ENCODE peak calls at places on chromosomes 11 and 22, in eight cellular contexts. G is lower lobe of right lung, Q is psoas muscle, V is tibial nerve, Z is pancreas, Y is neuronal stem cell, N is SJSA1, K is body of pancreas. X is an unnamed sample. For H3K4me1, the result is how much of the 10 kb centered on the place peaks cover.

GRCh38 chr11:60360621-60361020 is 17.7 kb upstream of the MS4A7 start:
- DNase-seq in Y (no peak), Q (no peak), V (no peak), N (no peak), Z (no peak), K (no peak), G (no peak), X (no peak)

GRCh38 chr11:112523917-112524316 is 263.3 kb upstream of the PLET1 start:
- DNase-seq in V (no peak), Y (no peak), Q (no peak), K (no peak), N (no peak), Z (no peak), G (no peak), X (no peak)

GRCh38 chr22:20524004-20524481 is 16.6 kb downstream of the MED15 start:
- DNase-seq in Q (no peak), Z (no peak), Y (no peak), K (no peak), G (no peak), N (no peak), V (no peak), X (no peak)

GRCh38 chr11:31986201-31986889 is 104.5 kb upstream of the RCN1 start:
- DNase-seq in Q (no peak), G (no peak), N (no peak), Y (no peak), V (no peak), Z (no peak), K (no peak), X (no peak)

GRCh38 chr11:45560935-45561330 is 104.5 kb downstream of the CHST1 start:
- DNase-seq in Y (no peak), N (no peak), Q (no peak), Z (no peak), V (no peak), K (no peak), G (no peak), X (no peak)

GRCh38 chr11:130641884-130642283 is 193.4 kb downstream of the ADAMTS15 start:
- DNase-seq in V (no peak), Q (no peak), K (no peak), Y (no peak), G (no peak), N (no peak), Z (no peak), X (no peak)

GRCh38 chr11:59187587-59187986 is 15.7 kb downstream of the DTX4 start:
- DNase-seq in G (peak), Z (no peak), N (no peak), Y (no peak), K (peak), Q (peak), V (peak), X (no peak)

GRCh38 chr11:110430267-110431211 is 791 bp downstream of the FDX1 start:
- DNase-seq in N (peak), V (no peak), Q (no peak), G (no peak), Z (peak), Y (peak), K (peak), X (peak)

GRCh38 chr22:44444341-44445306 is 53.4 kb downstream of the RTL6 start:
- DNase-seq in Z (no peak), Q (no peak), V (no peak), K (no peak), Y (no peak), N (no peak), G (no peak), X (no peak)

GRCh38 chr11:125091247-125091876 is 20.1 kb downstream of the TMEM218 start:
- DNase-seq in V (no peak), G (peak), K (peak), N (no peak), Y (peak), Z (peak), Q (no peak), X (peak)

GRCh38 chr11:58994171-58994570 is 54.9 kb downstream of the GLYATL1 start:
- DNase-seq in G (no peak), K (no peak), Z (no peak), Q (no peak), Y (no peak), V (no peak), N (no peak), X (no peak)

GRCh38 chr11:200224-201003 is 6.8 kb downstream of the BET1L start:
- DNase-seq in K (no peak), Y (no peak), G (peak), N (no peak), Q (no peak), Z (peak), V (no peak), X (no peak)

GRCh38 chr22:38419864-38420172 is 35.2 kb downstream of the KCNJ4 start:
- DNase-seq in G (no peak), N (no peak), Y (no peak), V (no peak), Z (no peak), K (no peak), Q (no peak), X (no peak)

GRCh38 chr11:44573333-44573732 is 7.9 kb downstream of the CD82 start:
- DNase-seq in N (no peak), Y (no peak), Z (no peak), G (no peak), Q (no peak), K (no peak), V (no peak), X (no peak)

GRCh38 chr11:1121343-1122331 is 36.1 kb upstream of the MUC5AC start:
- DNase-seq in V (no peak), Z (no peak), G (peak), Y (no peak), Q (peak), N (peak), K (no peak), X (no peak)

GRCh38 chr11:118791961-118792578 is 1.1 kb upstream of the DDX6 start:
- DNase-seq in Z (no peak), N (no peak), Y (peak), V (no peak), Q (no peak), K (no peak), G (peak), X (peak)

GRCh38 chr11:131422491-131422890 is 52.1 kb downstream of the NTM start:
- DNase-seq in G (no peak), Q (no peak), N (no peak), Y (no peak), Z (no peak), K (no peak), V (no peak), X (peak)

GRCh38 chr11:126352934-126353801 is 2.3 kb upstream of the ST3GAL4 start:
- DNase-seq in V (no peak), Z (no peak), N (no peak), G (no peak), Q (no peak), K (no peak), Y (no peak), X (peak)

GRCh38 chr11:14578551-14578956 is 58.4 kb upstream of the PSMA1 start:
- DNase-seq in Q (no peak), N (no peak), Z (no peak), Y (no peak), K (peak), V (no peak), G (no peak), X (peak)

GRCh38 chr22:23187871-23188700 is 7.8 kb downstream of the BCR start:
- DNase-seq in Z (no peak), Q (no peak), V (no peak), Y (no peak), G (no peak), N (no peak), K (no peak), X (no peak)

GRCh38 chr11:30008946-30009525 is 7.8 kb downstream of the KCNA4 start:
- DNase-seq in Q (no peak), Z (no peak), Y (no peak), N (no peak), G (no peak), V (no peak), K (no peak), X (no peak)

GRCh38 chr11:33052241-33052640 is 12.9 kb downstream of the TCP11L1 start:
- DNase-seq in N (no peak), K (no peak), Y (no peak), Z (no peak), Q (no peak), G (no peak), V (no peak), X (no peak)

GRCh38 chr11:88604255-88604654 is 266.7 kb upstream of the CTSC start:
- DNase-seq in K (no peak), Z (no peak), Q (no peak), N (no peak), Y (no peak), G (no peak), V (no peak), X (no peak)

GRCh38 chr11:122617297-122617696 is 38.2 kb upstream of the UBASH3B start:
- DNase-seq in V (no peak), K (no peak), Q (no peak), N (no peak), G (no peak), Z (no peak), Y (no peak), X (no peak)

GRCh38 chr11:11993814-11994213 is 14.6 kb downstream of the DKK3 start:
- DNase-seq in K (no peak), G (no peak), N (peak), Y (no peak), Z (no peak), V (no peak), Q (no peak), X (peak)

GRCh38 chr22:49968831-49969661 is 8.5 kb downstream of the PIM3 start:
- DNase-seq in G (peak), Y (no peak), N (no peak), Q (peak), K (no peak), V (no peak), Z (peak), X (no peak)

GRCh38 chr22:40244586-40244985 is 66.9 kb downstream of the TNRC6B start:
- DNase-seq in N (no peak), K (no peak), Y (no peak), Q (no peak), G (no peak), V (no peak), Z (no peak), X (no peak)

GRCh38 chr11:120564573-120565301 is 53.2 kb downstream of the GRIK4 start:
- DNase-seq in N (no peak), Z (peak), G (peak), Y (peak), Q (peak), K (peak), V (no peak), X (peak)

GRCh38 chr11:120561286-120561685 is 49.7 kb downstream of the GRIK4 start:
- DNase-seq in Y (no peak), G (no peak), N (no peak), Z (no peak), Q (no peak), K (no peak), V (no peak), X (no peak)

GRCh38 chr11:120565436-120566155 is 54.0 kb downstream of the GRIK4 start:
- DNase-seq in G (no peak), N (no peak), K (no peak), Q (no peak), Z (no peak), V (no peak), Y (no peak), X (no peak)

GRCh38 chr11:120563698-120564572 is 52.4 kb downstream of the GRIK4 start:
- DNase-seq in Z (no peak), G (no peak), V (no peak), Y (peak), N (no peak), K (no peak), Q (no peak), X (peak)

DNA sequence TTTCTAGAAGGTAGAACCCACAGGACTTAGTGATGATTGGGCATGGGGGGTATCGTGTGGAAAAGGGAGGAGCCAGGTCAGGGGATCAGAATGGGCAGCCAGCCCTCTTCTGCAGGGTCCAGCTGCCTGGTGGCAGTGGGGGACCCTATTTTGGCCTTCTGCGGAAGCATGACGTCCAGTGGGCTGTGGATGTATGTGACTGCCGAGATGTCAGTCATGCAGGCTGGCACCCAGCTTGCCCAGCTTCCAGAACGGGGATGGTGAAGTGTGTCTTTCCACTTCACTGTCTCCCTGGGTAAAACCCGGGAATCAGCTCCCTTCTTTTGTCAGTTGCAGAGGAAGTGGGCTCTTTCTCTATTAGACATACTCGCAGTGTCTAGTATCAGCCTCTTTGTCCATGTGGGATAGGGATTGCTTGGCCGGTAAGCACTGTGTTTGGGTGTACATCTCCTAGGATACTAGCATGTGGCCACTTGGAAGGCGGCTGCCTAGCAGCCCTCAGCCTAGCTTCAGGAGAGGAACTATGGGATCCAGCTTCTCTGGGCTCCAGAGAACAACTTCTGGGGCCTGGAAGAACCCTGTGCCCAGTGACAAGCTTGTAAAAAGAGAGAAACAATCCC is 51.4 kb downstream of the GRIK4 start:
- DNase-seq in G (no peak), V (no peak), K (no peak), N (no peak), Q (no peak), Y (no peak), Z (no peak), X (no peak)
- H3K27ac ChIP-seq in G (no peak), V (no peak), K (no peak), N (no peak), Q (no peak), Y (no peak), Z (no peak), X (no peak)

GRCh38 chr11:64974124-64974523 is 2.2 kb upstream of the MAJIN start:
- DNase-seq in N (no peak), G (no peak), Y (no peak), Z (no peak), V (no peak), Q (no peak), K (no peak), X (no peak)
- H3K4me3 ChIP-seq in N (no peak), G (no peak), Y (no peak), Z (no peak), V (no peak), Q (no peak), K (no peak), X (no peak)

DNA sequence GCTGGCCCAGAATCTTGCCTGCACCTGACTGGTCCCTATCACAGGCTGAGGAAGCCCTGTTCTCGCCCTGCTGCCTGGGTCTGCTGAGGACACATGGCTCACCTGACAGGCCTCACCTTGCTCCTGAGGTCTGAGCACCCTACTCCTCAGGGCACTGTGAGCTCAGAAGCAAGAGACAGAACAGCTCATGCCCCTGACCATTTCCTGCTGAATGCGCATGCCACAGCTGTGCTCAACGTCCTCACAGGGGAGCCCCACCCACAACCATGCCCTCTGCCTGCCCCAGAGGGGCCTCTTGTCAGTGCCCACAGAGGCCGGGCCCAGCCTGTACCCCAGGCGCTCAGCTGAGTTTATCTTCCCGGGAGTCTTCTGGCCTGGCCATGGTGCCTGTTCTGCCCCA is 2.8 kb upstream of the TSPO start:
- DNase-seq in Q (no peak), N (no peak), K (no peak), Y (no peak), G (no peak), V (no peak), Z (no peak), X (no peak)
- H3K4me1 ChIP-seq in Q (under half), N (under half), K (under half), Y (under half), G (under half), V (under half), Z (under half), X (under half)

GRCh38 chr22:30198152-30198845 is 48.3 kb downstream of the LIF start:
- DNase-seq in N (peak), V (no peak), Q (no peak), Z (no peak), K (no peak), Y (no peak), G (no peak), X (no peak)
- H3K27ac ChIP-seq in N (peak), V (no peak), Q (no peak), Z (no peak), K (no peak), Y (no peak), G (no peak), X (no peak)

DNA sequence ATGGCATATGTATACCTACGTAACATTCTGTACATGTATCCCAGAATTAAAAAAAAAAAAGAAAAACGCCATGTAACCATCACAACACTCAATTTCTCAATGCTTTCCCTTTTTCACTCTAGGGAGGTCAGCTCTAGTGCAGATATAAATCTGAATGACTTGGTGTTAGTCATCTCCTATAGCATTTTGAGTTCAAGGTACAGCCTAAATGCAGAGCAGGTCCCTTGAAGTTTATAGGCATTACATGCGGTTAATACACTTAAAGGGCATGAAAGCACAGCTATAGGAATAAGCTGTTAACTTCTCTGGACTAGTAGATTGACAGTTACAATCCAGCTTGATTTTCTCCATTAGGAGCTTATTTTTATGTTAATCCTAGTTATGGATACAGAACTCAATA is 16.2 kb upstream of the OR52I2 start:
- DNase-seq in Q (no peak), K (no peak), Y (no peak), G (no peak), V (no peak), Z (no peak), N (no peak), X (no peak)
- H3K4me3 ChIP-seq in Q (no peak), K (no peak), Y (no peak), G (no peak), V (no peak), Z (no peak), N (no peak), X (no peak)

GRCh38 chr11:85787809-85788805 is 22.8 kb downstream of the SYTL2 start:
- DNase-seq in K (peak), Q (no peak), V (no peak), G (no peak), N (no peak), Z (no peak), Y (no peak), X (no peak)

GRCh38 chr11:85784480-85784879 is 26.5 kb downstream of the SYTL2 start:
- DNase-seq in Y (no peak), G (no peak), N (no peak), Q (no peak), K (no peak), V (no peak), Z (no peak), X (no peak)

GRCh38 chr11:85784907-85785306 is 26.0 kb downstream of the SYTL2 start:
- DNase-seq in G (no peak), V (no peak), Y (no peak), Z (no peak), Q (no peak), K (no peak), N (no peak), X (no peak)

GRCh38 chr11:85783758-85784157 is 27.2 kb downstream of the SYTL2 start:
- DNase-seq in K (peak), Q (no peak), G (no peak), V (no peak), N (no peak), Z (no peak), Y (no peak), X (no peak)

GRCh38 chr11:85787168-85787567 is 23.8 kb downstream of the SYTL2 start:
- DNase-seq in V (no peak), G (no peak), Q (no peak), N (no peak), Z (no peak), Y (no peak), K (no peak), X (no peak)
- H3K4me1 ChIP-seq in V (under half), G (under half), Q (under half), N (under half), Z (under half), Y (under half), K (under half), X (under half)